ENCODE peak calls at places on chromosomes 16 and 17, in six cellular contexts. Y is nephron progenitor cell, T is germinal center, N is AG10803, H is NCI-H2107, G is transverse colon. J is an unnamed sample.

GRCh38 chr16:66036775-66037715 is 329.4 kb upstream of the CDH5 start:
- DNase-seq in Y (no peak), T (no peak), N (peak), H (no peak), G (no peak), J (no peak)

GRCh38 chr17:6450926-6451717 is 6.9 kb downstream of the PIMREG start:
- DNase-seq in Y (no peak), T (no peak), N (no peak), H (no peak), G (no peak), J (no peak)

GRCh38 chr17:31416503-31416923 is 25.0 kb downstream of the RAB11FIP4 start:
- DNase-seq in Y (peak), T (no peak), N (no peak), H (no peak), G (no peak), J (no peak)

GRCh38 chr16:49528035-49528434 is 154.4 kb downstream of the C16orf78 start:
- DNase-seq in Y (peak), T (no peak), N (no peak), H (no peak), G (no peak), J (no peak)

GRCh38 chr16:56424791-56425438 is 430 bp downstream of the AMFR start:
- DNase-seq in Y (peak), T (peak), N (peak), H (no peak), G (peak), J (no peak)

GRCh38 chr16:30837904-30838303 is 50.9 kb upstream of the ZNF629 start:
- DNase-seq in Y (no peak), T (no peak), N (no peak), H (no peak), G (no peak), J (no peak)

GRCh38 chr16:50213939-50214519 is 52.3 kb upstream of the ADCY7 start:
- DNase-seq in Y (no peak), T (peak), N (peak), H (peak), G (no peak), J (no peak)

GRCh38 chr17:19513897-19514488 is 19.7 kb upstream of the SLC47A1 start:
- DNase-seq in Y (peak), T (peak), N (peak), H (no peak), G (peak), J (peak)

GRCh38 chr16:85882181-85882810 is 16.7 kb upstream of the IRF8 start:
- DNase-seq in Y (no peak), T (no peak), N (no peak), H (no peak), G (no peak), J (no peak)

GRCh38 chr17:17822189-17822978 is 14.4 kb downstream of the SREBF1 start:
- DNase-seq in Y (no peak), T (no peak), N (peak), H (no peak), G (no peak), J (no peak)

GRCh38 chr17:78708510-78708973 is 73.5 kb downstream of the CYTH1 start:
- DNase-seq in Y (peak), T (peak), N (peak), H (peak), G (peak), J (peak)